ENCODE peak calls at places on chromosomes 3 and 15, in eight cellular contexts. T, X, E, Z, F, K, J and Y are unnamed samples.
A peak's percentile ranks its signal among the peaks of the same experiment; 100 is the strongest.

GRCh38 chr3:186825294-186825821 is 17.2 kb upstream of the ADIPOQ start:
- DNase-seq in E (peak; percentile 69), K (no peak), X (peak; percentile 56), Z (peak; percentile 46), F (peak; percentile 44), J (peak; percentile 37), T (peak; percentile 62), Y (peak; percentile 69)

GRCh38 chr3:62372621-62373041 is 719 bp downstream of the FEZF2 start:
- DNase-seq in K (no peak), F (no peak), T (no peak), J (no peak), X (no peak), E (no peak), Z (no peak), Y (no peak)

GRCh38 chr3:138332472-138333073 is 2.9 kb upstream of the NME9 start:
- DNase-seq in E (peak; percentile 63), J (no peak), Z (no peak), T (peak; percentile 26), F (no peak), K (no peak), X (peak; percentile 28), Y (no peak)

GRCh38 chr3:40582401-40583027 is 57.8 kb downstream of the ZNF621 start:
- DNase-seq in T (no peak), F (no peak), J (no peak), K (no peak), Z (no peak), X (no peak), E (no peak), Y (no peak)

GRCh38 chr3:177330771-177331170 is 133.5 kb upstream of the TBL1XR1 start:
- DNase-seq in J (no peak), F (no peak), T (no peak), X (no peak), Z (no peak), E (peak; percentile 34), K (no peak), Y (no peak)

GRCh38 chr3:158452324-158452723 is 118.7 kb upstream of the MLF1 start:
- DNase-seq in E (peak; percentile 35), Z (no peak), J (no peak), T (no peak), F (no peak), K (no peak), X (no peak), Y (no peak)

GRCh38 chr3:134373942-134374790 is at the start of gene AMOTL2:
- DNase-seq in J (peak; percentile 80), K (peak; percentile 82), X (peak; percentile 96), T (peak; percentile 96), E (peak; percentile 92), Z (peak; percentile 84), F (peak; percentile 94), Y (peak; percentile 94)

GRCh38 chr3:196634851-196635250 is 4.6 kb upstream of the NRROS start:
- DNase-seq in T (no peak), K (no peak), F (no peak), E (no peak), X (no peak), Z (no peak), J (no peak), Y (no peak)

GRCh38 chr15:59997070-59997701 is 6.9 kb upstream of the FOXB1 start:
- DNase-seq in K (no peak), E (no peak), T (no peak), J (no peak), X (peak; percentile 32), F (no peak), Z (no peak), Y (no peak)

DNA sequence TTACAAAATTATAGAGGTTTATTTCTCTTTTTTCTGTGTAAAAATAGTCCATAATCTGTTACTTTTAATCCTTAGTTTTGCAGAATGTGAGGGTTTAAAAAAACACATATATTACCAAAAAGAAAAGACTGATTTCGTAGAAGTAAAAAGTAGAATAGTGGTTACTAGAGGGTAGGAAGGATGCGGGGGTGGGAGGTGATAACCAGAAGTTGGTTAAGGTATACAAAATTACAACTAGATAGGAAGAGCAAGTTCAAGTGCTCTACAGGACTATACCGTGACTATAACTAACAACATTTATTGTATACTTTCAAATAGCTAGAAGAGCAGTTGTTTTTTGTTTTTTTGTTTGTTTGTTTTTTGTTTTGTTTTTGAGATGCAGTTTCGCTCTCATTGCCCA is 16.1 kb downstream of the CASR start:
- DNase-seq in E (no peak), T (no peak), X (no peak), Z (no peak), J (no peak), K (no peak), F (no peak), Y (no peak)
- TF ChIP-seq CTCF in E (no peak), T (no peak), X (no peak), Z (no peak), J (no peak), K (no peak), F (no peak), Y (no peak)

DNA sequence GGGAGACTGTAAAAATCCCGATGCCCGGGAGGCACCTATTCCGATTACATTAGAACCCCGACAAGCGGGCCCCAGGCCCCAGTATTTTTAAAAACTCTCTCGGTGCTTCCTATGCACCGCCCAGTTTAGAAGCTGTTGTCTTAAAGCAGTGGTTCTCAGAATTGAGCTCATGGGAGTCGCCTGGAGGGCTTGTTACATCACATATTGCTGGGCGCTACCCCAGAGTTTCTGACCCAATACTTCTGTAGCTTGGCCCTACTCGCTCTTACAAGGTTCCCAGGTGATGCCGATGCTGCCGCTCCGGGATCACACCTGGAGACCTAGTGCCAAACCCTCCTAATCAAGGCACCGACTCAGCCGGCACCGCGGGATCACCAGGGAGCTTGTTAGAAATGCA is 35.2 kb downstream of the CPN2 start:
- DNase-seq in F (no peak), E (peak; percentile 48), T (no peak), J (no peak), X (no peak), Z (no peak), K (no peak), Y (peak; percentile 37)
- TF ChIP-seq CTCF in F (peak; percentile 53), E (no peak), T (no peak), J (peak; percentile 22), X (no peak), Z (no peak), K (no peak), Y (no peak)

GRCh38 chr3:168087539-168087938 is 8.2 kb downstream of the GOLIM4 start:
- DNase-seq in X (no peak), T (no peak), F (no peak), J (no peak), E (no peak), Z (no peak), K (no peak), Y (no peak)

GRCh38 chr3:168091299-168091852 is 4.3 kb downstream of the GOLIM4 start:
- DNase-seq in Z (no peak), J (no peak), E (no peak), F (no peak), K (no peak), X (no peak), T (no peak), Y (no peak)

GRCh38 chr3:168088106-168088722 is 7.5 kb downstream of the GOLIM4 start:
- DNase-seq in T (no peak), Z (no peak), K (no peak), F (no peak), X (peak; percentile 18), E (no peak), J (no peak), Y (no peak)

GRCh38 chr3:168090306-168091085 is 5.2 kb downstream of the GOLIM4 start:
- DNase-seq in K (no peak), T (no peak), E (no peak), Z (no peak), J (no peak), X (no peak), F (no peak), Y (no peak)

GRCh38 chr3:168089179-168089771 is 6.4 kb downstream of the GOLIM4 start:
- DNase-seq in T (no peak), F (no peak), K (no peak), J (no peak), X (no peak), Z (no peak), E (no peak), Y (no peak)
- TF ChIP-seq CTCF in T (no peak), F (no peak), K (no peak), J (no peak), X (no peak), Z (no peak), E (no peak), Y (no peak)

GRCh38 chr15:101029971-101030661 is 111.0 kb downstream of the LRRK1 start:
- DNase-seq in T (no peak), F (peak; percentile 29), E (no peak), J (peak; percentile 0), Z (peak; percentile 39), X (no peak), K (no peak), Y (no peak)
- TF ChIP-seq CTCF in T (no peak), F (no peak), E (no peak), J (no peak), Z (no peak), X (no peak), K (no peak), Y (no peak)

GRCh38 chr3:50995085-50995824 is 320.5 kb downstream of the DOCK3 start:
- DNase-seq in X (no peak), E (no peak), Z (no peak), J (no peak), K (no peak), F (no peak), T (no peak), Y (no peak)
- TF ChIP-seq CTCF in X (no peak), E (no peak), Z (no peak), J (no peak), K (no peak), F (no peak), T (no peak), Y (no peak)

DNA sequence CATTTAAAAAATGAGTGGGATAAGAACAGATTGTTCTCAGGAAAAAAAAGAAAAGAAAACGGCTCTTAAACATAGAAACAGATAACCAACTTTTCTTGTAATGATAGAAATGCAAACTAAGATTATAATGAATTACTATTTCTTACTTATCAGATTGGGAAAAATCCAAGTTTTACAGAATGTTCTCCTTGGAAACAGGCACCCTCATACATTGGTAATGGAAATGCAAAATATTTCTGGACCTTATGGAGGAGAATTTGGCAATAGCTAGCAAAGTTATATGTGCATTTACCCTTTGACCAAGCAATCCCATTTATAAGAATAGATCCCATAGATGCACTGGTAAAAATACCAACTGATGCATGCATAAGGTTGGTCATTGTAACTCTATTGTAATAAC is 3.7 kb upstream of the ANKDD1A start:
- DNase-seq in T (no peak), Z (no peak), K (no peak), J (no peak), F (no peak), X (no peak), E (no peak), Y (no peak)
- TF ChIP-seq CTCF in T (no peak), Z (no peak), K (no peak), J (no peak), F (no peak), X (no peak), E (no peak), Y (no peak)